ENCODE peak calls at places on chromosome 1, in seven cellular contexts. One of them, this sample, is unnamed.

GRCh38 chr1:206591236-206591635 is 21.0 kb downstream of the EIF2D start:
- DNase-seq in pancreas: no peak
- DNase-seq in trophoblast cell: no peak
- DNase-seq in effector memory CD4-positive, alpha-beta T cell: no peak
- DNase-seq in left ventricle myocardium inferior: no peak
- DNase-seq in mucosa of descending colon: no peak
- DNase-seq in uterus: no peak
- DNase-seq in this sample: no peak

GRCh38 chr1:183022202-183023145 is 746 bp upstream of the LAMC1 start:
- DNase-seq in trophoblast cell: peak; percentile 97
- DNase-seq in uterus: peak; percentile 89
- DNase-seq in pancreas: peak; percentile 83
- DNase-seq in left ventricle myocardium inferior: peak; percentile 82
- DNase-seq in effector memory CD4-positive, alpha-beta T cell: no peak
- DNase-seq in mucosa of descending colon: peak; percentile 75
- DNase-seq in this sample: no peak

GRCh38 chr1:87042127-87042811 is 127.8 kb downstream of the HS2ST1 start:
- DNase-seq in pancreas: no peak
- DNase-seq in left ventricle myocardium inferior: no peak
- DNase-seq in effector memory CD4-positive, alpha-beta T cell: no peak
- DNase-seq in uterus: no peak
- DNase-seq in trophoblast cell: no peak
- DNase-seq in mucosa of descending colon: no peak
- DNase-seq in this sample: no peak

GRCh38 chr1:61077676-61078521 is 4.5 kb upstream of the NFIA start:
- DNase-seq in pancreas: peak; percentile 92
- DNase-seq in trophoblast cell: peak; percentile 98
- DNase-seq in effector memory CD4-positive, alpha-beta T cell: peak; percentile 82
- DNase-seq in uterus: peak; percentile 78
- DNase-seq in mucosa of descending colon: peak; percentile 98
- DNase-seq in left ventricle myocardium inferior: peak; percentile 91
- DNase-seq in this sample: peak; percentile 77

GRCh38 chr1:15224903-15225485 is 22.0 kb upstream of the FHAD1 start:
- DNase-seq in effector memory CD4-positive, alpha-beta T cell: no peak
- DNase-seq in left ventricle myocardium inferior: no peak
- DNase-seq in uterus: no peak
- DNase-seq in trophoblast cell: no peak
- DNase-seq in mucosa of descending colon: no peak
- DNase-seq in pancreas: no peak
- DNase-seq in this sample: no peak

GRCh38 chr1:62012095-62012494 is 182.6 kb upstream of the L1TD1 start:
- DNase-seq in left ventricle myocardium inferior: no peak
- DNase-seq in uterus: no peak
- DNase-seq in effector memory CD4-positive, alpha-beta T cell: no peak
- DNase-seq in pancreas: no peak
- DNase-seq in mucosa of descending colon: no peak
- DNase-seq in trophoblast cell: no peak
- DNase-seq in this sample: no peak

GRCh38 chr1:76705560-76705959 is 161.7 kb upstream of the ST6GALNAC5 start:
- DNase-seq in pancreas: no peak
- DNase-seq in effector memory CD4-positive, alpha-beta T cell: no peak
- DNase-seq in mucosa of descending colon: no peak
- DNase-seq in trophoblast cell: no peak
- DNase-seq in uterus: no peak
- DNase-seq in left ventricle myocardium inferior: no peak
- DNase-seq in this sample: no peak

GRCh38 chr1:198541737-198542136 is 1.3 kb upstream of the ATP6V1G3 start:
- DNase-seq in effector memory CD4-positive, alpha-beta T cell: no peak
- DNase-seq in mucosa of descending colon: no peak
- DNase-seq in trophoblast cell: no peak
- DNase-seq in left ventricle myocardium inferior: no peak
- DNase-seq in pancreas: no peak
- DNase-seq in uterus: no peak
- DNase-seq in this sample: no peak

GRCh38 chr1:77779529-77780281 is at the start of gene MIGA1:
- DNase-seq in effector memory CD4-positive, alpha-beta T cell: peak; percentile 81
- DNase-seq in uterus: peak; percentile 85
- DNase-seq in trophoblast cell: peak; percentile 93
- DNase-seq in pancreas: peak; percentile 96
- DNase-seq in mucosa of descending colon: peak; percentile 92
- DNase-seq in left ventricle myocardium inferior: peak; percentile 82
- DNase-seq in this sample: peak; percentile 91

GRCh38 chr1:202623075-202623474 is 87.2 kb downstream of the SYT2 start:
- DNase-seq in uterus: peak; percentile 67
- DNase-seq in trophoblast cell: peak; percentile 14
- DNase-seq in effector memory CD4-positive, alpha-beta T cell: no peak
- DNase-seq in left ventricle myocardium inferior: peak; percentile 49
- DNase-seq in pancreas: no peak
- DNase-seq in mucosa of descending colon: no peak
- DNase-seq in this sample: no peak

GRCh38 chr1:89854140-89854539 is 33.3 kb downstream of the LRRC8D start:
- DNase-seq in pancreas: no peak
- DNase-seq in mucosa of descending colon: no peak
- DNase-seq in uterus: no peak
- DNase-seq in effector memory CD4-positive, alpha-beta T cell: no peak
- DNase-seq in trophoblast cell: no peak
- DNase-seq in left ventricle myocardium inferior: no peak
- DNase-seq in this sample: no peak

GRCh38 chr1:21269461-21270085 is 20.7 kb downstream of the ECE1 start:
- DNase-seq in pancreas: no peak
- DNase-seq in trophoblast cell: no peak
- DNase-seq in mucosa of descending colon: no peak
- DNase-seq in effector memory CD4-positive, alpha-beta T cell: no peak
- DNase-seq in left ventricle myocardium inferior: no peak
- DNase-seq in uterus: no peak
- DNase-seq in this sample: no peak

GRCh38 chr1:241847540-241847795 is 536 bp upstream of the EXO1 start:
- DNase-seq in pancreas: no peak
- DNase-seq in uterus: no peak
- DNase-seq in trophoblast cell: no peak
- DNase-seq in effector memory CD4-positive, alpha-beta T cell: no peak
- DNase-seq in left ventricle myocardium inferior: no peak
- DNase-seq in mucosa of descending colon: no peak
- DNase-seq in this sample: no peak

GRCh38 chr1:94067196-94067595 is 53.8 kb downstream of the ABCA4 start:
- DNase-seq in left ventricle myocardium inferior: no peak
- DNase-seq in pancreas: no peak
- DNase-seq in uterus: no peak
- DNase-seq in mucosa of descending colon: no peak
- DNase-seq in trophoblast cell: no peak
- DNase-seq in effector memory CD4-positive, alpha-beta T cell: no peak
- DNase-seq in this sample: no peak

GRCh38 chr1:113320272-113320671 is 70.0 kb upstream of the MAGI3 start:
- DNase-seq in left ventricle myocardium inferior: no peak
- DNase-seq in uterus: no peak
- DNase-seq in pancreas: no peak
- DNase-seq in mucosa of descending colon: peak; percentile 18
- DNase-seq in effector memory CD4-positive, alpha-beta T cell: no peak
- DNase-seq in trophoblast cell: no peak
- DNase-seq in this sample: no peak

GRCh38 chr1:222815367-222815765 is 527 bp downstream of the DISP1 start:
- DNase-seq in trophoblast cell: peak; percentile 68
- DNase-seq in left ventricle myocardium inferior: no peak
- DNase-seq in effector memory CD4-positive, alpha-beta T cell: no peak
- DNase-seq in uterus: no peak
- DNase-seq in pancreas: no peak
- DNase-seq in mucosa of descending colon: peak; percentile 58
- DNase-seq in this sample: peak; percentile 56

GRCh38 chr1:111142358-111142975 is 2.4 kb downstream of the CEPT1 start:
- DNase-seq in mucosa of descending colon: no peak
- DNase-seq in left ventricle myocardium inferior: no peak
- DNase-seq in uterus: no peak
- DNase-seq in effector memory CD4-positive, alpha-beta T cell: no peak
- DNase-seq in trophoblast cell: peak; percentile 42
- DNase-seq in pancreas: no peak
- DNase-seq in this sample: no peak

GRCh38 chr1:46804027-46804889 is 5.4 kb downstream of the CYP4B1 start:
- DNase-seq in pancreas: no peak
- DNase-seq in left ventricle myocardium inferior: peak; percentile 61
- DNase-seq in mucosa of descending colon: no peak
- DNase-seq in effector memory CD4-positive, alpha-beta T cell: no peak
- DNase-seq in uterus: no peak
- DNase-seq in trophoblast cell: no peak
- DNase-seq in this sample: no peak

GRCh38 chr1:223771814-223772770 is 59.8 kb downstream of the CAPN2 start:
- DNase-seq in pancreas: peak; percentile 24
- DNase-seq in mucosa of descending colon: no peak
- DNase-seq in effector memory CD4-positive, alpha-beta T cell: no peak
- DNase-seq in left ventricle myocardium inferior: peak; percentile 70
- DNase-seq in uterus: peak; percentile 64
- DNase-seq in trophoblast cell: peak; percentile 18
- DNase-seq in this sample: no peak

GRCh38 chr1:58824753-58825389 is 41.0 kb upstream of the JUN start:
- DNase-seq in left ventricle myocardium inferior: peak; percentile 34
- DNase-seq in mucosa of descending colon: peak; percentile 92
- DNase-seq in pancreas: peak; percentile 24
- DNase-seq in uterus: no peak
- DNase-seq in trophoblast cell: no peak
- DNase-seq in effector memory CD4-positive, alpha-beta T cell: no peak
- DNase-seq in this sample: no peak

GRCh38 chr1:179816196-179816960 is 61.2 kb downstream of the TOR1AIP2 start:
- DNase-seq in uterus: no peak
- DNase-seq in mucosa of descending colon: no peak
- DNase-seq in left ventricle myocardium inferior: peak; percentile 68
- DNase-seq in trophoblast cell: no peak
- DNase-seq in effector memory CD4-positive, alpha-beta T cell: no peak
- DNase-seq in pancreas: no peak
- DNase-seq in this sample: no peak

GRCh38 chr1:36253463-36253862 is 29.2 kb downstream of the THRAP3 start:
- DNase-seq in mucosa of descending colon: no peak
- DNase-seq in pancreas: no peak
- DNase-seq in effector memory CD4-positive, alpha-beta T cell: no peak
- DNase-seq in trophoblast cell: no peak
- DNase-seq in uterus: no peak
- DNase-seq in left ventricle myocardium inferior: no peak
- DNase-seq in this sample: no peak

GRCh38 chr1:31788825-31789256 is 24.7 kb upstream of the ADGRB2 start:
- DNase-seq in trophoblast cell: peak; percentile 80
- DNase-seq in left ventricle myocardium inferior: no peak
- DNase-seq in uterus: no peak
- DNase-seq in effector memory CD4-positive, alpha-beta T cell: no peak
- DNase-seq in pancreas: no peak
- DNase-seq in mucosa of descending colon: no peak
- DNase-seq in this sample: no peak

DNA sequence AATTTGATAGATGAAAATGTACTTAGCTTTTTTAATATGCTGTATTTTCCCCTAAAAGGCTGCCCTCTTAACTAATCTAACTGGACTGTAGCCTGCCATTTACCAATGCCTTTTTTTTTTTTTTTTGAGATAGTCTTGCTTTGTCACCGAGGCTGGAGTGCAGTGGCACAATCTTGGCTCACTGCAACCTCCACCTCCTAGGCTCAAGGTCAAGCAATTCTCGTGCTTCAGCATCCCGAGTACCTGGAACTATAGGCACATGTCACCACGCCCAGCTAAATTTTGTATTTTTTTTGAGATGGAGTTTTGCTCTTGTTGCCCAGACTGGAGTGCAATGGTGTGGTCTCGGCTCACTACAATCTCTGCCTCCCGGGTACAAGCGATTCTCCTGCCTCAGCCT is 18.7 kb downstream of the PAFAH2 start:
- DNase-seq in effector memory CD4-positive, alpha-beta T cell: no peak
- DNase-seq in uterus: no peak
- DNase-seq in left ventricle myocardium inferior: no peak
- DNase-seq in trophoblast cell: no peak
- DNase-seq in pancreas: peak; percentile 20
- DNase-seq in mucosa of descending colon: no peak
- DNase-seq in this sample: no peak
- H3K36me3 ChIP-seq in effector memory CD4-positive, alpha-beta T cell: peaks cover 58% of the 10 kb centered on the region
- H3K36me3 ChIP-seq in uterus: no peaks in the 10 kb centered on the region
- H3K36me3 ChIP-seq in left ventricle myocardium inferior: peaks cover 90% of the 10 kb centered on the region
- H3K36me3 ChIP-seq in trophoblast cell: peaks cover 30% of the 10 kb centered on the region
- H3K36me3 ChIP-seq in pancreas: peaks cover 15% of the 10 kb centered on the region
- H3K36me3 ChIP-seq in mucosa of descending colon: no peaks in the 10 kb centered on the region
- H3K36me3 ChIP-seq in this sample: peaks cover 62% of the 10 kb centered on the region

DNA sequence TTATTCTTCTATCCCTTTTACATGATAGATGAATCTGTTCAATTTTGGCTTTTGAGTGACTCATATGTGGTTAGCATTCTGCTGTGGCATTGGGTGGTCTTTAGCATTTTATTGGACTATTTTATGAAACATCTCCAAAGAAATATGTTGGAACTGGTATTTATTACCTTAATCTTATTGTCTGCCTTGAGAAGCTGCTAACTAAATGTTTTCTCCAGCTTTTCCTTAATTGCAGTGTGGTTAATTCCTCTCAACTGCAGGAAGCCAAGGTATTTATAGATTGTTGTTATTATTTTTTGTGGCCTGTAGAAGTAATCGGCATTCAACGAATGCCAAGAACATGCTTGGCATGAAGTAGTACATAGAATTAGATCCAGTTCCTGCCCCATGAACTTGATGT is 64.1 kb downstream of the NOS1AP start:
- DNase-seq in uterus: no peak
- DNase-seq in pancreas: no peak
- DNase-seq in mucosa of descending colon: no peak
- DNase-seq in effector memory CD4-positive, alpha-beta T cell: no peak
- DNase-seq in trophoblast cell: no peak
- DNase-seq in left ventricle myocardium inferior: no peak
- DNase-seq in this sample: no peak
- H3K4me1 ChIP-seq in uterus: no peaks in the 10 kb centered on the region
- H3K4me1 ChIP-seq in pancreas: peaks cover 13% of the 10 kb centered on the region
- H3K4me1 ChIP-seq in mucosa of descending colon: no peaks in the 10 kb centered on the region
- H3K4me1 ChIP-seq in effector memory CD4-positive, alpha-beta T cell: no peaks in the 10 kb centered on the region
- H3K4me1 ChIP-seq in trophoblast cell: peaks cover 8% of the 10 kb centered on the region
- H3K4me1 ChIP-seq in left ventricle myocardium inferior: peaks cover 73% of the 10 kb centered on the region
- H3K4me1 ChIP-seq in this sample: no peaks in the 10 kb centered on the region

GRCh38 chr1:55888685-55889317 is 673.6 kb upstream of the USP24 start:
- DNase-seq in trophoblast cell: no peak
- DNase-seq in left ventricle myocardium inferior: no peak
- DNase-seq in uterus: no peak
- DNase-seq in mucosa of descending colon: no peak
- DNase-seq in effector memory CD4-positive, alpha-beta T cell: no peak
- DNase-seq in pancreas: no peak
- DNase-seq in this sample: no peak
- H3K36me3 ChIP-seq in trophoblast cell: no peaks in the 10 kb centered on the region
- H3K36me3 ChIP-seq in left ventricle myocardium inferior: no peaks in the 10 kb centered on the region
- H3K36me3 ChIP-seq in uterus: no peaks in the 10 kb centered on the region
- H3K36me3 ChIP-seq in mucosa of descending colon: no peaks in the 10 kb centered on the region
- H3K36me3 ChIP-seq in effector memory CD4-positive, alpha-beta T cell: no peaks in the 10 kb centered on the region
- H3K36me3 ChIP-seq in pancreas: no peaks in the 10 kb centered on the region
- H3K36me3 ChIP-seq in this sample: no peaks in the 10 kb centered on the region

DNA sequence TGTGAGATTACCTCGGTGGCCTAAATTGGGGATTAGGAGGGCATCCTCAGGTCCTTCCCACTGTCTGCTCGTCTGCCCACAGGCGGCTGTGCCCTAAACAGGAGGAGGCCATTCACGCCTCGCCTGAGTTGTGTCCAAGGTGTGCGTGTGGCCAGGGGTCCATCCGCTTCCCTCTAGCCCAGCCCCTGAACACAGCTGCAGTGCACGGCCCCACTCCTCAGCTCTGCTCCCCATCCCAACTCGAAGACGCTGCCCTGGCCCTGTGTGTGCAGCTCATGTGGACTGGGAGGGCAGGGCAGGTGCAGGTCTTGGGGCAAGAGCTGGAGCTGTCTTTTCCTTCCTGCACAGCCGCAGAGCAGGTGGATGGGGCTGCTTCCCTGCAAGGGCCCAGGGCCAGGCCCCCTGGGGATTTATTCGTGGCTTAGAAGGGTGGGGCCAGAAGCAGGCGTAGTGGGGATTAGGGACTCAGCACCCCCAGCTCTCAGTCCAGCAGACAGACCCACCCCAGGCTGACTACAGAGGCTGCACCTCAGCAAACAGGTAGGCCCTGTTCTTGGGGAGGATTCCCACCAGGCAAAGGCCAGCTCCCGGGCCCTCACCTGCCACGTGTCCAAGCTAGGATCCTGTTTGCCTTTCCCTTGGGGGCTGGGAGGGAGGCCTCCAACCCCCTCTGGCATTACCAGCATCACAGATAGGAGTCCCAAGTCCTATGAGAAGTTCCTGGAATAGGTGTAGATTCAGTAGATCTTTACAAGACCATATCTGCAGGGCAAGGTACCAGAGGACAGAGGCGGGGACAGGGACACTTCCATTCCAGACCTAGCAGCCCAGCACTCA is 4.4 kb downstream of the GUK1 start:
- DNase-seq in trophoblast cell: no peak
- DNase-seq in uterus: no peak
- DNase-seq in mucosa of descending colon: peak; percentile 1
- DNase-seq in effector memory CD4-positive, alpha-beta T cell: no peak
- DNase-seq in pancreas: peak; percentile 11
- DNase-seq in left ventricle myocardium inferior: no peak
- DNase-seq in this sample: no peak
- H3K4me1 ChIP-seq in trophoblast cell: peaks cover 15% of the 10 kb centered on the region
- H3K4me1 ChIP-seq in uterus: peaks cover 41% of the 10 kb centered on the region
- H3K4me1 ChIP-seq in mucosa of descending colon: peaks cover 28% of the 10 kb centered on the region
- H3K4me1 ChIP-seq in effector memory CD4-positive, alpha-beta T cell: peaks cover 30% of the 10 kb centered on the region
- H3K4me1 ChIP-seq in pancreas: peaks cover 25% of the 10 kb centered on the region
- H3K4me1 ChIP-seq in left ventricle myocardium inferior: peaks cover 87% of the 10 kb centered on the region
- H3K4me1 ChIP-seq in this sample: peaks cover 41% of the 10 kb centered on the region

This sample was measured in CD8-positive, alpha-beta T cell.